ENCODE peak calls at places on chromosomes 4 and X, in ten cellular contexts. S is GM23338, E is colonic mucosa, F is stomach, H is BE2C, W is brain microvascular endothelial cell, P is HepG2, K is pancreas, Q is heart right ventricle, Y is fibroblast of lung. V is an unnamed sample. For H3K27me3, the result is how much of the 10 kb centered on the place peaks cover.

GRCh38 chr4:122827258-122827887 is 742 bp downstream of the FGF2 start:
- DNase-seq in Y (peak), P (no peak), K (peak), Q (peak), E (peak), W (peak), H (peak), S (peak), F (peak), V (peak)

GRCh38 chr4:38166082-38166481 is 205.9 kb downstream of the PTTG2 start:
- DNase-seq in Y (no peak), Q (no peak), H (no peak), P (no peak), W (no peak), S (peak), F (no peak), E (no peak), K (no peak), V (no peak)

GRCh38 chr4:79651516-79651915 is 243.5 kb upstream of the GK2 start:
- DNase-seq in K (no peak), P (peak), F (no peak), Q (no peak), H (no peak), W (peak), Y (no peak), S (peak), E (no peak), V (peak)

GRCh38 chr4:99447079-99447478 is 11.9 kb upstream of the ADH7 start:
- DNase-seq in S (peak), E (no peak), W (peak), P (no peak), F (no peak), K (no peak), Y (peak), Q (no peak), H (no peak), V (peak)

GRCh38 chr4:154743683-154744340 is at the start of gene LRAT:
- DNase-seq in F (peak), Q (peak), S (peak), P (no peak), Y (no peak), H (peak), W (no peak), E (peak), K (peak), V (no peak)

GRCh38 chr4:52846502-52846901 is 15.6 kb upstream of the RASL11B start:
- DNase-seq in S (no peak), F (peak), H (no peak), P (no peak), K (no peak), E (no peak), W (no peak), Q (no peak), Y (no peak), V (no peak)

GRCh38 chrX:39427492-39428289 is 626.4 kb downstream of the MID1IP1 start:
- DNase-seq in W (peak), F (no peak), K (no peak), P (no peak), E (no peak), Q (no peak), H (no peak), Y (peak), S (no peak), V (peak)

GRCh38 chr4:121073672-121074386 is 1.5 kb upstream of the NDNF start:
- DNase-seq in S (peak), K (no peak), Y (no peak), W (no peak), P (no peak), H (no peak), F (no peak), Q (no peak), E (peak), V (no peak)

GRCh38 chr4:77586953-77587383 is 18.7 kb upstream of the CXCL13 start:
- DNase-seq in E (no peak), Y (no peak), F (no peak), P (no peak), Q (no peak), H (no peak), K (no peak), S (no peak), W (no peak), V (no peak)

GRCh38 chr4:120753854-120754253 is 168.7 kb downstream of the PRDM5 start:
- DNase-seq in F (no peak), Q (no peak), P (no peak), H (peak), K (no peak), Y (no peak), E (no peak), S (no peak), W (no peak), V (no peak)

GRCh38 chr4:89356086-89356485 is 48.5 kb upstream of the GPRIN3 start:
- DNase-seq in E (peak), S (no peak), K (no peak), F (peak), P (no peak), Y (no peak), H (no peak), W (no peak), Q (no peak), V (peak)

GRCh38 chr4:154406022-154406835 is 85.4 kb downstream of the DCHS2 start:
- DNase-seq in F (no peak), P (no peak), Q (no peak), E (no peak), S (no peak), H (no peak), Y (no peak), W (no peak), K (no peak), V (no peak)

GRCh38 chrX:71111141-71111843 is at the start of gene IL2RG:
- DNase-seq in H (no peak), F (peak), S (no peak), K (no peak), P (no peak), Q (no peak), Y (no peak), W (no peak), E (peak), V (no peak)

GRCh38 chrX:10190367-10190766 is 33.6 kb downstream of the CLCN4 start:
- DNase-seq in F (no peak), K (peak), Y (peak), H (peak), P (peak), Q (no peak), S (peak), W (peak), E (no peak), V (peak)

GRCh38 chr4:78704317-78704716 is 71.8 kb upstream of the BMP2K start:
- DNase-seq in H (no peak), E (no peak), S (no peak), W (no peak), Y (no peak), Q (no peak), P (no peak), F (no peak), K (no peak), V (no peak)

GRCh38 chr4:141074098-141074878 is 59.0 kb downstream of the RNF150 start:
- DNase-seq in H (no peak), E (no peak), Y (no peak), Q (no peak), W (peak), S (no peak), P (no peak), K (no peak), F (no peak), V (peak)

GRCh38 chr4:173399016-173399415 is at the start of gene SCRG1:
- DNase-seq in Y (peak), F (no peak), E (no peak), H (no peak), P (no peak), Q (no peak), K (no peak), S (peak), W (no peak), V (no peak)

DNA sequence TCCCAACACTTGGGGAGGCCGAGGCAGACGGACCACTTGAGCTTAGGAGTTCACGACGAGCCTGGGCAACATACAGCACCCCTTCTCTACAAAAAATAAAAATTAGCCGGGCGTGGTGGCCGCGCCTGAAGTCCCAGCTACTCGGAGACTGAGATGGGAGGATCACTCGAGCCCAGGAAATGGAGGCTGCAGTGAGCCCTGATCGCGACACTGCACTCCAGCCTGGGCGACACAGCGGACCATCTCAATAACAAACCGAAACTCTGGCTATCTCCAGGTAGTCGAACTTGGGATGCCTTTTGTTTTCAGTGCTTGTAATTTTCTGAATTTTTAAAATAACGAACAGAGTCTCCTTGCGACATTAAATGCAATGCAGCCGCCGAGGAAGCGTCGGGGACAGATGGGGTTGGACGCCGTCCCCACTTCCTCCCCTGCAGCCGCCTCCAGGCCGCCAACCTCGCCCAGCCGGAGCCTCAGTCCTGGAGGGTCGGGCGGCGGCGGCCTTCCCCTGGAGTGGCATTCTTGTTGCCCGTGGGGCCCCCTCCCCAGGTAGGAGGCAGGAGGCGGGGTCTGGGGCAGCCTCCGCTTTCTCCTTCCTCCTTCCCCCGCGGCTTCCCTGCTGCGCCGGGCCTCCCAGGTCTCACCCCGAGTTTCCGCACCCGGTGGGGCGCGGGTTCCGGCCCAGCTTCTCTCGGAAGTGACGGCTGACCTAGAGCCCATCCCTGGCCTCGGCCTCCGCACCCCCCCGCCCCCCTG is 14.6 kb downstream of the HMX1 start:
- DNase-seq in F (no peak), S (peak), H (no peak), E (no peak), W (no peak), P (no peak), Y (no peak), Q (no peak), K (no peak), V (no peak)
- H3K27me3 ChIP-seq in F (half or more), S (half or more), H (under half), E (half or more), W (half or more), P (half or more), Y (half or more), Q (half or more), K (under half), V (half or more)

GRCh38 chrX:46837543-46838481 is 969 bp downstream of the RP2 start:
- DNase-seq in H (no peak), W (no peak), S (no peak), E (no peak), P (peak), K (no peak), F (no peak), Y (peak), Q (no peak), V (peak)
- H3K4me3 ChIP-seq in H (peak), W (peak), S (peak), E (peak), P (peak), K (peak), F (peak), Y (peak), Q (peak), V (peak)

DNA sequence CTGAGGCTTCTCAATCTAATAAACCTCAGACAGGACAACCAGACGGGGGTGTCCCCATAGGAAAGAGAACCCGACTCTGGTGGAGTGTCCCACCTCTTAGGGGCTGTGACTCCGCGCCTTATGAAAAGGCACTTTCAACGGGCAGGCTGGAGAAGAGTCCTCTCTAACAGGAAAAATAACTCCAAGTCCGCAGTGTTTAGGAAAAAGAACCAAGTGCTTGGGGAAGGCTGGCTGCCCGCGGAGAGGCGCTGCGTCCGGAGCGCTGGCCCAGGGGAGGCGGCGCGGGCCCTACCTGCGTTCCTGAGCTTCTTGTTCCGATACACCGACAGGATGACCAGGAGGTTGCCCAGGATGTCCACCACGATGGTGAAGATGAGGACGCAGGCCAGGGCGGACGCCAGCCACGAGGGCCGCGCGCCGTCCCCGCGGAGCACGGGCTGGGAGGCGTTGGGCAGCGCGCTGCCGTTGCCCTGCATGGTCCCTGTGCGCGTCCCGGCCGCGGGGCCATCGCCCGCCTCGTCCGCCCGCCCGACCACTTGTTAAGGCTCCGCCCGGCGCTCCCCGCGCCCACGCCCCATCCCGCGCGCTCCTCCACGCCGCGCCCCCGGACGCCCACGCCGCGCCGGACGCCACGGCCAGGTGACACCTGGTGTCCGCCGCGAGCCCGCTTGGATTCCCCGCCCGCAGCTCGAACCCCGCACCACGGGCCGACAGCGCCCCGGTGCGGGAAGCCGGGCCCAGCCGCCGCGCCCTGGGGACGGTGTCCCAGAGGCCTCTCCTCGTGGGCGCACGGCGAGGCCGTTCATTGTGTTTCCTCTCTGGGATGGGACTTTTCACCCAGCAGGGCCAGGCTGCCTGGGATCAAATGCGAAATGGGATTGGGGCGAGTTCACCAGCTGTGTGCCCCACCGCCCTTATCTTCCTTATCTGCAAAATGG is at the start of gene MTNR1A:
- DNase-seq in K (peak), E (peak), Q (no peak), F (no peak), H (no peak), Y (peak), S (peak), P (no peak), W (no peak), V (peak)
- H3K27me3 ChIP-seq in K (under half), E (under half), Q (under half), F (half or more), H (under half), Y (under half), S (under half), P (under half), W (under half), V (under half)

GRCh38 chrX:72461766-72462165 is 110.9 kb downstream of the HDAC8 start:
- DNase-seq in P (no peak), E (no peak), Y (no peak), F (no peak), H (no peak), Q (no peak), K (no peak), S (no peak), W (no peak), V (no peak)
- H3K4me3 ChIP-seq in P (no peak), E (no peak), Y (no peak), F (no peak), H (no peak), Q (no peak), K (no peak), S (no peak), W (no peak), V (no peak)